ENCODE peak calls at places on chromosomes 7 and 10, in nine cellular contexts. H, A, Q, N, D, R, X, Y and I are unnamed samples.

GRCh38 chr10:2076528-2076927 is 339.2 kb upstream of the ADARB2 start:
- DNase-seq in X (no peak), A (peak; percentile 26), Y (no peak), R (no peak), H (no peak), Q (no peak), N (no peak), D (no peak), I (no peak)

GRCh38 chr7:120402801-120403200 is 129.8 kb downstream of the KCND2 start:
- DNase-seq in N (no peak), D (no peak), R (no peak), A (no peak), H (no peak), X (no peak), Q (no peak), Y (no peak), I (no peak)

GRCh38 chr10:76209135-76209534 is 777.7 kb downstream of the LRMDA start:
- DNase-seq in A (no peak), D (no peak), Q (no peak), R (no peak), H (no peak), N (no peak), X (no peak), Y (no peak), I (no peak)

GRCh38 chr10:113718974-113719822 is 32.3 kb upstream of the PLEKHS1 start:
- DNase-seq in R (no peak), Y (no peak), X (no peak), Q (no peak), H (no peak), A (no peak), D (peak; percentile 89), N (no peak), I (no peak)

GRCh38 chr10:66586073-66586472 is 339.8 kb upstream of the LRRTM3 start:
- DNase-seq in R (no peak), Y (no peak), A (peak; percentile 62), N (no peak), X (no peak), Q (peak; percentile 17), H (no peak), D (peak; percentile 24), I (no peak)

GRCh38 chr10:3249292-3249889 is 76.8 kb upstream of the PITRM1 start:
- DNase-seq in D (no peak), X (no peak), Q (no peak), Y (no peak), H (no peak), N (no peak), R (no peak), A (no peak), I (no peak)

GRCh38 chr10:108003576-108003975 is 839.1 kb upstream of the SORCS1 start:
- DNase-seq in Y (no peak), H (no peak), X (no peak), R (no peak), A (no peak), N (no peak), Q (no peak), D (no peak), I (no peak)

GRCh38 chr7:47498229-47499056 is 83.5 kb downstream of the TNS3 start:
- DNase-seq in H (peak; percentile 60), D (peak; percentile 71), Q (no peak), A (no peak), R (no peak), N (no peak), Y (no peak), X (peak; percentile 61), I (no peak)

GRCh38 chr7:47635091-47636090 is 53.5 kb upstream of the TNS3 start:
- DNase-seq in X (peak; percentile 81), R (no peak), D (peak; percentile 64), A (peak; percentile 62), N (no peak), Y (no peak), Q (no peak), H (peak; percentile 84), I (no peak)

GRCh38 chr10:78959901-78960300 is 108.9 kb upstream of the ZMIZ1 start:
- DNase-seq in N (no peak), Y (no peak), A (no peak), D (no peak), Q (no peak), R (no peak), X (no peak), H (no peak), I (peak; percentile 26)

GRCh38 chr10:47165168-47165710 is 134.8 kb upstream of the GDF10 start:
- DNase-seq in H (no peak), Q (no peak), A (no peak), X (no peak), R (no peak), N (peak; percentile 12), Y (no peak), D (no peak), I (no peak)

GRCh38 chr7:15686209-15686956 is at the start of gene MEOX2:
- DNase-seq in A (peak; percentile 69), Q (peak; percentile 37), D (peak; percentile 44), N (no peak), H (peak; percentile 58), Y (no peak), X (peak; percentile 75), R (peak; percentile 91), I (peak; percentile 91)

GRCh38 chr10:43857206-43857952 is 208.7 kb upstream of the ZNF32 start:
- DNase-seq in H (no peak), N (no peak), Y (no peak), X (no peak), A (no peak), Q (peak; percentile 47), R (no peak), D (no peak), I (no peak)

GRCh38 chr7:80858141-80858903 is 60.5 kb downstream of the SEMA3C start:
- DNase-seq in N (no peak), A (no peak), R (no peak), H (no peak), Y (no peak), X (no peak), D (no peak), Q (no peak), I (no peak)

GRCh38 chr10:117312430-117312829 is 62.8 kb downstream of the PDZD8 start:
- DNase-seq in X (no peak), A (no peak), H (no peak), Y (no peak), Q (no peak), R (no peak), D (no peak), N (no peak), I (no peak)

GRCh38 chr10:132847856-132848255 is 61.9 kb upstream of the NKX6-2 start:
- DNase-seq in N (no peak), H (no peak), A (no peak), Y (no peak), X (peak; percentile 41), D (no peak), R (no peak), Q (no peak), I (no peak)

GRCh38 chr7:521221-522070 is 1.8 kb upstream of the PDGFA start:
- DNase-seq in N (no peak), X (peak; percentile 85), D (peak; percentile 55), H (peak; percentile 86), Q (no peak), A (peak; percentile 65), Y (no peak), R (peak; percentile 82), I (no peak)

DNA sequence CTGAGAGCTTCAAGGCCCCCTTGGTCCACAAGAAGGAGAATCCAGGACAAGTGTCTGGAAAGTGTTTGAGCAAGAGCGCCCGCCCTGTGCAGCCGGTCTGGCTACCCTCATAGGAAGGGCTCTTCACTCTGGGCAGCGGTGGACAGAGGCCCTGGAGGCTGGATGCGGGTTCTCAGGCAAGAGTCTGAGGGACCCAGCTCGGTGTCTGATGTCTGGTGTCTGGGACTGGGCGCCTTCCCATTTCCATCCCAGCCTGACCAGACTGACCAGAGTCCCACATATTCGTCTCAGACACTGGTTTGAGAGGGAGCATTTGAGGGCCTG is 59.8 kb downstream of the HK1 start:
- DNase-seq in H (no peak), N (no peak), Q (no peak), R (no peak), X (peak; percentile 69), Y (no peak), D (no peak), A (no peak), I (no peak)
- H3K27ac ChIP-seq in H (no peak overlapping the region), N (no peak overlapping the region), Q (no peak overlapping the region), R (peak overlapping the region; percentile 41), X (peak overlapping the region; percentile 68), Y (peak overlapping the region; percentile 87), D (peak overlapping the region; percentile 31), A (no peak overlapping the region), I (peak overlapping the region; percentile 43)

DNA sequence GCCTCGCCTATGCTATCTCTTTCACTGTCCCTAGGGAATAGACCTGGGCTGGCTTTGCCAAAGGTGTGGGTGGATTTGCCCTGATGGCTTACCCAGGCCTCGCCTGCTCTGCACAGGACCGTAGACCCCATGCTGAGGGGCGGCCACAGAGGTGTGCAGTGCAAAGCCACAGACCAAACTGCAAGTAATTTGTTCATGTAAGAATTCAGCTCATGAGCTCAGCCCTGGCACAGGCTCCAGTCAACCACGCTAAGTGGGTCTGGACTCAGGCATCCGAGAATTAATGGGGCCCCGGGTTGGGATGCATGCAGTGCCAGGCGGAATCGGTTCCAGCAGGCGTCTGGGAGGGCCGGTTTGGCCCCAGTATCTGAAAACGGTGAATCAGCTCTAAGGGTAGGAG is 445.2 kb downstream of the DNAJB6 start:
- DNase-seq in X (peak; percentile 48), N (no peak), R (no peak), D (no peak), Q (no peak), H (peak; percentile 37), A (no peak), Y (no peak), I (no peak)
- H3K9me3 ChIP-seq in X (no peaks in the 10 kb centered on the region), N (no peaks in the 10 kb centered on the region), R (no peaks in the 10 kb centered on the region), D (no peaks in the 10 kb centered on the region), Q (no peaks in the 10 kb centered on the region), H (no peaks in the 10 kb centered on the region), A (no peaks in the 10 kb centered on the region), Y (no peaks in the 10 kb centered on the region), I (no peaks in the 10 kb centered on the region)

GRCh38 chr7:150420987-150421674 is 29.3 kb upstream of the GIMAP8 start:
- DNase-seq in N (peak; percentile 81), R (peak; percentile 81), A (peak; percentile 87), H (peak; percentile 90), X (peak; percentile 84), Q (peak; percentile 87), D (peak; percentile 89), Y (peak; percentile 58), I (peak; percentile 88)
- TF ChIP-seq CTCF in N (peak; percentile 95), R (peak; percentile 83), A (peak; percentile 96), H (peak; percentile 70), X (peak; percentile 92), Q (peak; percentile 73), D (peak; percentile 89), Y (peak; percentile 81), I (peak; percentile 86)

DNA sequence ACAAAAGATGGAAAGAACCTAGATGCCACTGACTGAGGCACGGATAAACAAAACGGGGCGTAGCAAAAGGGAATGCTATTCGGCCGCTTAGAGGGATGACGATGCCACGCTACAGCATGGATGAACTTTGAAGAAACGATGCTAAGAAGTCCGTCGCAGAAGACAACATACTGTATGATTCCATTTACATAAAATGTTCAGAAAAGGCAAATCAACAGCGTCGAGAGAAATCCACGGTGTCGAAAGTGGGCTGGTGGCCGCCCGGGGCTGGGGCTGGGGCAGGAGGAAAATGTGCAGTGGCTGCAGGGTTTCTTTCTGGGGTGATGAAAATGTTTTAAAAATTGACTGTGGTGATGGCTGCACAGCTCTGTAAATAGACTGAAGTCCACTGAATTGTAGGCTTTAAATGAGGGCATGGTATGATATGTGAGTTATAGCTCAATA is 24.1 kb downstream of the GNA12 start:
- DNase-seq in Y (no peak), X (no peak), H (no peak), N (no peak), A (no peak), D (no peak), Q (no peak), R (no peak), I (no peak)
- H3K27ac ChIP-seq in Y (no peak overlapping the region), X (peak overlapping the region; percentile 78), H (peak overlapping the region; percentile 61), N (no peak overlapping the region), A (no peak overlapping the region), D (peak overlapping the region; percentile 62), Q (no peak overlapping the region), R (peak overlapping the region; percentile 32), I (peak overlapping the region; percentile 44)

GRCh38 chr7:54355842-54356241 is 186.3 kb upstream of the VSTM2A start:
- DNase-seq in H (no peak), A (no peak), X (no peak), D (no peak), Y (no peak), R (no peak), Q (no peak), N (no peak), I (no peak)
- H3K9me3 ChIP-seq in H (no peaks in the 10 kb centered on the region), A (no peaks in the 10 kb centered on the region), X (no peaks in the 10 kb centered on the region), D (no peaks in the 10 kb centered on the region), Y (no peaks in the 10 kb centered on the region), R (no peaks in the 10 kb centered on the region), Q (no peaks in the 10 kb centered on the region), N (no peaks in the 10 kb centered on the region), I (no peaks in the 10 kb centered on the region)